ENCODE peak calls at places on chromosomes 11 and 22, in ten cellular contexts. O is sigmoid colon; W is ovary; U is upper lobe of right lung; H is H9; Q is CD8-positive, alpha-beta T cell; G is heart right ventricle; D is adrenal gland; E is cardiac muscle cell; S is neural progenitor cell. Y is an unnamed sample.

GRCh38 chr11:124751391-124751740 is 689 bp downstream of the VSIG2 start:
- DNase-seq in U (no peak), H (peak; percentile 34), Q (no peak), E (no peak), O (no peak), D (no peak), W (no peak), S (no peak), G (no peak), Y (no peak)

GRCh38 chr11:131809203-131809948 is 439.0 kb downstream of the NTM start:
- DNase-seq in H (no peak), E (no peak), S (no peak), U (no peak), O (no peak), D (no peak), W (no peak), Q (no peak), G (no peak), Y (no peak)

GRCh38 chr11:16226245-16226644 is 130.1 kb downstream of the SOX6 start:
- DNase-seq in O (peak; percentile 49), D (peak; percentile 34), H (no peak), Q (no peak), U (peak; percentile 56), G (peak; percentile 30), E (peak; percentile 25), W (no peak), S (no peak), Y (peak; percentile 77)

GRCh38 chr22:28479912-28480311 is 199.7 kb downstream of the TTC28 start:
- DNase-seq in H (no peak), S (no peak), D (no peak), O (no peak), E (no peak), U (no peak), W (no peak), G (no peak), Q (no peak), Y (no peak)

GRCh38 chr22:22064580-22064979 is 82.0 kb upstream of the TOP3B start:
- DNase-seq in G (no peak), W (no peak), D (no peak), O (no peak), H (no peak), Q (no peak), S (no peak), E (no peak), U (no peak), Y (no peak)

GRCh38 chr22:46893281-46894020 is 131.0 kb downstream of the TBC1D22A start:
- DNase-seq in U (peak; percentile 31), S (no peak), O (no peak), E (no peak), G (no peak), D (no peak), H (no peak), W (no peak), Q (no peak), Y (no peak)

GRCh38 chr11:12888525-12889158 is 120.5 kb upstream of the RASSF10 start:
- DNase-seq in G (peak; percentile 85), U (peak; percentile 85), H (peak; percentile 81), S (peak; percentile 87), E (peak; percentile 97), D (peak; percentile 92), Q (peak; percentile 49), W (peak; percentile 92), O (peak; percentile 95), Y (peak; percentile 47)

GRCh38 chr22:49260681-49261580 is 566.7 kb downstream of the BRD1 start:
- DNase-seq in S (no peak), G (no peak), O (no peak), D (no peak), H (no peak), Q (no peak), U (peak; percentile 45), W (no peak), E (no peak), Y (no peak)

DNA sequence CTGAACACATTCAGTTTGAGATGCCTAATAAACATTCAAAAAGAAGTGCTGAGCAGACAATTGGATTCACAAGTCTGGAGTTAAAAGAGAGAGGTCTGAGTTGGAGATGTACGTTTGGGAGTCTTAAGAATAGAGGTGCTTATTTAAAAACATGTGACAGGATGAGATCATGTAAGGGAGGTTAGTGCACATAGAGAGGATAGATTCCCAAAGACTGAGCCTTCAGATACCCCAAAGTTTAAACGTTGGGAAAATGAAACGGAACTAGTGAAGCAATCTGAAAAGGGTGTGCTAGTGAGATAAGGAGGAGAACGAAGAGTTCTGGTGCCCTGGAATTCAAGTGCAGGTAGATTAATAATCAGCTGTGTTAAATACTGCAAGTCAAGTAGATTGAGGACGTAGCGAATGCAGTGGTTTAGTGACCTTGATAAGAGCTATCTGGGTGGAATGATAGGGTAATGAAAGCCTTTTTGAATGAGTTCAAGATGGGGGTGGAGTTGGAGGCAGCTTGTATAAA is 63.7 kb downstream of the HIPK3 start:
- DNase-seq in O (no peak), G (no peak), S (no peak), H (no peak), U (no peak), E (peak; percentile 28), Q (no peak), D (no peak), W (no peak), Y (no peak)
- TF ChIP-seq CTCF in O (no peak), G (no peak), S (no peak), H (no peak), U (no peak), E (no peak), Q (no peak), D (no peak), W (no peak), Y (no peak)

GRCh38 chr11:100875521-100875869 is 188.4 kb downstream of the ARHGAP42 start:
- DNase-seq in H (no peak), Q (no peak), O (no peak), S (no peak), U (no peak), E (no peak), D (no peak), W (no peak), G (no peak), Y (no peak)
- H3K27ac ChIP-seq in H (no peak overlapping the region), Q (no peak overlapping the region), O (no peak overlapping the region), S (no peak overlapping the region), U (no peak overlapping the region), E (peak overlapping the region; percentile 72), D (no peak overlapping the region), W (no peak overlapping the region), G (peak overlapping the region; percentile 1), Y (no peak overlapping the region)

DNA sequence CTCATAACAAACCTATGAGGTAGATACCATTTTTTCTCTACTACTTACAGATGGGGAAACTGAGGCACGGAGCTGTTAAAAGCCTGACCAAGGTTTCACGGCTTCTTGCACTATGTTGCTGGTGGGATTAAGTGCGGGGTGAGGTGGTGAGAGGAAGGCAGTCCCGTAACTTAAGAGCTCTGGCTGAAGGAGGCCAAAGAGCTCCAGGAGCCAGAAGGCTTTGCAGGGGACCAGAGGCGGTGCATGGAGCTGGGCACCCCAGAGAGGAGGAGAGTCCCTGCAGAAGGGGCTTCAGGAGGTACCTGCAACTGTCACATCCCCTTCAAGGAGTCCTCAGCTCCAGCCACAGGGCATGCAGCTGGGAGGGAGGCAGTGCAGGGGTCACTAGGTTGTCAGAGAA is 4.1 kb downstream of the CHRM4 start:
- DNase-seq in Q (no peak), S (no peak), G (no peak), O (no peak), D (no peak), U (no peak), E (no peak), W (no peak), H (no peak), Y (no peak)
- H3K27me3 ChIP-seq in Q (peaks cover 35% of the 10 kb centered on the region), S (peaks cover 58% of the 10 kb centered on the region), G (peaks cover 75% of the 10 kb centered on the region), O (peaks cover 40% of the 10 kb centered on the region), D (peaks cover 19% of the 10 kb centered on the region), U (peaks cover 65% of the 10 kb centered on the region), E (peaks cover 20% of the 10 kb centered on the region), W (peaks cover 6% of the 10 kb centered on the region), H (peaks cover 20% of the 10 kb centered on the region), Y (peaks cover 58% of the 10 kb centered on the region)

GRCh38 chr11:126485021-126485781 is 129.7 kb downstream of the ST3GAL4 start:
- DNase-seq in Q (no peak), S (no peak), E (peak; percentile 28), D (no peak), U (peak; percentile 13), G (no peak), O (peak; percentile 53), H (no peak), W (no peak), Y (no peak)
- TF ChIP-seq CTCF in Q (no peak), S (peak; percentile 8), E (peak; percentile 22), D (no peak), U (no peak), G (no peak), O (no peak), H (no peak), W (no peak), Y (peak; percentile 47)

GRCh38 chr11:3615998-3616397 is 25.8 kb downstream of the ART5 start:
- DNase-seq in S (no peak), U (peak; percentile 18), W (no peak), H (no peak), Q (no peak), E (no peak), D (no peak), G (no peak), O (peak; percentile 28), Y (no peak)
- H3K27ac ChIP-seq in S (no peak overlapping the region), U (no peak overlapping the region), W (no peak overlapping the region), H (no peak overlapping the region), Q (no peak overlapping the region), E (no peak overlapping the region), D (no peak overlapping the region), G (no peak overlapping the region), O (no peak overlapping the region), Y (no peak overlapping the region)

DNA sequence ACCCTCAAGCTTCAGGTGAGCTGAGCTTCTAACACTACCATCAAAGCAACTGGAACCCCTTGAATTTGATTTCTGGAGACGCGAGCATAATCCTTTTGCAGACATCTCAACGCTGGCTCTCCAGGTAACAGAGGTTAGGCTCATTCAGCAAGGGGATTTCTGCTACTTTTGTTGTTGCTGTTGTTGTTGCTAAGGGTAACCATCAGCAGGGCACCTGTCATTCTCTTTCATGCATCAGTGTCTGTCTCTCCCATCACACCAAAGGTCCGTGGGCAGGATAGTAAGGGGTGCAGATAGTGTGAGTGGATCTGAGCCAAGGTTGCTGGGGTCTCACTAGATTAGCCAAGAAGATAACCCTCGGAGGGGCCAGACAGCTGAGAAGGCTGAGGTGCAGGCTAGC is 90.3 kb downstream of the TP53I11 start:
- DNase-seq in O (peak; percentile 58), E (no peak), Q (no peak), D (no peak), G (no peak), W (no peak), H (no peak), S (no peak), U (no peak), Y (no peak)
- H3K27me3 ChIP-seq in O (no peaks in the 10 kb centered on the region), E (no peaks in the 10 kb centered on the region), Q (no peaks in the 10 kb centered on the region), D (no peaks in the 10 kb centered on the region), G (peaks cover 4% of the 10 kb centered on the region), W (no peaks in the 10 kb centered on the region), H (no peaks in the 10 kb centered on the region), S (no peaks in the 10 kb centered on the region), U (no peaks in the 10 kb centered on the region), Y (peaks cover 69% of the 10 kb centered on the region)

DNA sequence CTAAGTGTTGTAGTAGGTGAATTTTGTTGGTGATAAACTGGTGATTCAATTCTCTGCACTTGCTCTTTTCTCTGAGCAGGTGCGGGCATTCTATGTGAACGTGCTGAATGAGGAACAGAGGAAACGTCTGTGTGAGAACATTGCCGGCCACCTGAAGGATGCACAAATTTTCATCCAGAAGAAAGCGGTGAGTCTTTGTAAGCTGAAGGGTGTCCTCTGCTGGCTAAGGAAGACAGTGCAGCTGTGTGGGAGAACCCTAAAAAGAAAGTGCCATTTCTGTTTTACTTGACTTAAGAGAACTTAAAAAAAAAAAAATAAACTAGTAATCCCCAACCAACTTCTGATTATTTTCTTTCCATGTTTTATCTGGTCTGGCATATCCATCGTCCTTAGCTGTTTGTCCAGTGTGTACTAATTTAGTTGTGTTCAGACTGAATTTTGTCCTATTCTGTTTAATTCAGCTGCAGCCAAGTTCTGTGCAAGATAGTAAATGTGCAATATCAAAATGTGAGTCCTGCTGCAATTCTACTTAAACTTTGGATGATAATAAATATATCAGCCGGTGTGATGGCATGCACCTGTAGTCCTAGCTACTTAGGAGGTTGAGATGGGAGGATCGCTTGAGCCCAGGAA is 29.6 kb downstream of the CAT start:
- DNase-seq in H (peak; percentile 54), U (no peak), S (peak; percentile 42), W (no peak), O (no peak), G (no peak), D (peak; percentile 46), E (peak; percentile 45), Q (no peak), Y (no peak)
- TF ChIP-seq CTCF in H (peak; percentile 69), U (peak; percentile 64), S (peak; percentile 60), W (no peak), O (no peak), G (peak; percentile 50), D (peak; percentile 42), E (peak; percentile 64), Q (peak; percentile 65), Y (peak; percentile 76)

Y was measured in foreskin keratinocyte.